ENCODE peak calls at places on chromosomes 1 and 21, in nine cellular contexts. E, B, O, Z, K, W, T, X and N are unnamed samples.

GRCh38 chr1:242016518-242016917 is 17.6 kb upstream of the MAP1LC3C start:
- DNase-seq in X (no peak), W (no peak), T (no peak), K (no peak), B (no peak), O (no peak), Z (no peak), E (no peak), N (no peak)

GRCh38 chr1:2623571-2624337 is 9.1 kb downstream of the MMEL1 start:
- DNase-seq in T (no peak), W (no peak), K (no peak), E (no peak), X (no peak), O (no peak), Z (no peak), B (no peak), N (no peak)

GRCh38 chr1:165481820-165482532 is 37.0 kb upstream of the RXRG start:
- DNase-seq in K (no peak), Z (peak), B (peak), E (no peak), X (no peak), O (peak), W (no peak), T (peak), N (peak)

GRCh38 chr1:203126151-203126865 is 1.2 kb upstream of the ADORA1 start:
- DNase-seq in O (peak), Z (peak), K (no peak), T (no peak), W (no peak), E (no peak), X (no peak), B (no peak), N (no peak)

GRCh38 chr1:245822997-245823396 is 668.2 kb downstream of the KIF26B start:
- DNase-seq in X (no peak), T (no peak), O (peak), B (no peak), W (no peak), E (no peak), Z (peak), K (no peak), N (peak)

GRCh38 chr1:47189844-47190562 is at the start of gene PDZK1IP1:
- DNase-seq in X (no peak), B (peak), T (peak), Z (no peak), K (peak), W (peak), O (peak), E (no peak), N (no peak)

GRCh38 chr1:172914517-172915144 is 136.1 kb downstream of the TNFSF18 start:
- DNase-seq in X (no peak), W (no peak), E (no peak), T (no peak), K (no peak), O (peak), Z (no peak), B (no peak), N (no peak)

GRCh38 chr1:116769050-116769449 is 14.8 kb downstream of the CD2 start:
- DNase-seq in X (no peak), B (no peak), W (no peak), E (no peak), O (no peak), T (no peak), K (no peak), Z (no peak), N (no peak)

GRCh38 chr1:230233786-230234185 is 166.7 kb downstream of the GALNT2 start:
- DNase-seq in E (no peak), O (no peak), X (no peak), T (no peak), Z (no peak), K (no peak), B (no peak), W (no peak), N (no peak)

GRCh38 chr1:25743164-25744139 is 56.5 kb upstream of the SELENON start:
- DNase-seq in Z (peak), X (no peak), T (peak), K (peak), E (no peak), O (peak), B (peak), W (peak), N (no peak)

GRCh38 chr1:79667848-79668696 is 661.5 kb upstream of the ADGRL4 start:
- DNase-seq in X (no peak), T (no peak), O (no peak), K (no peak), W (no peak), E (no peak), Z (no peak), B (no peak), N (no peak)

GRCh38 chr1:218886472-218886871 is 287.2 kb upstream of the LYPLAL1 start:
- DNase-seq in O (peak), Z (no peak), W (no peak), B (peak), T (no peak), K (peak), X (no peak), E (no peak), N (no peak)

GRCh38 chr1:178939328-178939727 is 68.5 kb upstream of the ANGPTL1 start:
- DNase-seq in O (no peak), Z (no peak), W (no peak), E (no peak), K (no peak), B (no peak), X (no peak), T (no peak), N (no peak)

GRCh38 chr1:54857741-54858665 is 29.0 kb downstream of the DHCR24 start:
- DNase-seq in Z (peak), W (no peak), B (peak), O (peak), E (no peak), T (peak), K (no peak), X (no peak), N (peak)

GRCh38 chr1:87598429-87598828 is 269.7 kb downstream of the LMO4 start:
- DNase-seq in W (no peak), X (no peak), B (no peak), K (no peak), E (no peak), T (no peak), O (no peak), Z (peak), N (no peak)

GRCh38 chr1:19688041-19688842 is 23.6 kb downstream of the HTR6 start:
- DNase-seq in W (peak), K (no peak), Z (no peak), O (no peak), E (no peak), T (no peak), B (no peak), X (no peak), N (no peak)

GRCh38 chr1:229579101-229579651 is 20.7 kb upstream of the ABCB10 start:
- DNase-seq in X (peak), W (no peak), Z (peak), O (peak), B (peak), K (no peak), E (peak), T (no peak), N (no peak)

GRCh38 chr1:95035536-95035935 is 37.2 kb downstream of the ALG14 start:
- DNase-seq in E (no peak), B (no peak), W (no peak), O (peak), K (no peak), T (no peak), X (no peak), Z (no peak), N (peak)

GRCh38 chr1:55426619-55427018 is 211.5 kb upstream of the USP24 start:
- DNase-seq in K (no peak), O (peak), T (no peak), E (no peak), W (no peak), X (no peak), B (no peak), Z (no peak), N (no peak)

GRCh38 chr1:22876359-22877111 is 96.1 kb downstream of the LACTBL1 start:
- DNase-seq in T (no peak), O (peak), W (no peak), B (peak), K (no peak), X (no peak), Z (no peak), E (no peak), N (no peak)

GRCh38 chr21:31744162-31744800 is 12.4 kb upstream of the SCAF4 start:
- DNase-seq in O (no peak), X (no peak), E (no peak), K (no peak), Z (peak), W (no peak), B (no peak), T (no peak), N (no peak)

GRCh38 chr1:19384772-19385187 is 72.7 kb downstream of the SLC66A1 start:
- DNase-seq in E (no peak), Z (no peak), B (no peak), X (no peak), T (peak), K (no peak), W (no peak), O (no peak), N (no peak)

GRCh38 chr1:56309065-56309464 is 270.3 kb downstream of the PLPP3 start:
- DNase-seq in K (no peak), X (no peak), O (no peak), W (no peak), E (no peak), Z (no peak), T (no peak), B (no peak), N (no peak)

GRCh38 chr1:161171191-161171590 is 5.0 kb downstream of the PPOX start:
- DNase-seq in T (no peak), W (no peak), B (peak), O (no peak), E (no peak), Z (no peak), X (no peak), K (no peak), N (no peak)

GRCh38 chr1:151934048-151934493 is 24.8 kb upstream of the THEM4 start:
- DNase-seq in B (no peak), W (no peak), T (peak), Z (peak), K (no peak), E (no peak), O (peak), X (no peak), N (no peak)

GRCh38 chr1:108049083-108049819 is 84.3 kb upstream of the VAV3 start:
- DNase-seq in O (no peak), X (no peak), W (peak), K (no peak), B (no peak), Z (peak), E (no peak), T (no peak), N (peak)

GRCh38 chr1:176866011-176866410 is 298.5 kb downstream of the ASTN1 start:
- DNase-seq in Z (no peak), K (no peak), B (no peak), W (no peak), O (no peak), X (no peak), T (no peak), E (no peak), N (no peak)

GRCh38 chr1:67766117-67766978 is 66.9 kb downstream of the GNG12 start:
- DNase-seq in X (no peak), W (no peak), O (peak), E (no peak), B (peak), T (peak), K (no peak), Z (peak), N (no peak)

GRCh38 chr1:50110084-50110615 is 1.4 kb downstream of the ELAVL4 start:
- DNase-seq in K (no peak), E (no peak), X (no peak), Z (peak), B (no peak), W (no peak), T (no peak), O (no peak), N (no peak)
- TF ChIP-seq POLR2A in K (no peak), E (no peak), X (no peak), Z (no peak), B (no peak), W (no peak), T (no peak), O (no peak), N (no peak)

DNA sequence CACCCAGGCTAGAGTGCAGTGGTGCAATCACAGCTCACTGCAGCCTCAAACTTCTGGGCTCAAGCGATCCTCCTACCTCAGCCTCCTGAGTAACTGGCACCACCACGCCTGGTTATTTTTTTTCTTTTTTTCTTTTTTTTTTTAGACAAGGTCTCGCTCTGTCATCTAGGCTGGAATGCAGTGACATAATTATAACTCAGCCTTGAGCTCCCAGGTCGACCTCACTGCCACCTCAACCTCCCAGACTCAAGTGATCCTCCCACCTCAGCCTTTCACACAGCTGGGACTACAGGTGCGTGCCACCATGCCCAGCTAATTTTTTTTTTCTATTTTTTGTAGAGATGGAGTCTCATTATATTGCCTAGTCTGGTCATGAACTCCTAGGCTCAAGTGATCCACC is 66.9 kb upstream of the ECE1 start:
- DNase-seq in W (no peak), X (no peak), E (no peak), K (no peak), T (no peak), Z (no peak), O (no peak), B (no peak), N (no peak)
- TF ChIP-seq POLR2A in W (no peak), X (no peak), E (no peak), K (no peak), T (no peak), Z (no peak), O (no peak), B (no peak), N (no peak)

GRCh38 chr1:111463029-111463683 is 10.6 kb upstream of the C1orf162 start:
- DNase-seq in E (no peak), O (peak), K (no peak), X (no peak), Z (no peak), W (no peak), B (no peak), T (no peak), N (peak)
- TF ChIP-seq POLR2A in E (no peak), O (no peak), K (no peak), X (peak), Z (no peak), W (no peak), B (no peak), T (no peak), N (no peak)

DNA sequence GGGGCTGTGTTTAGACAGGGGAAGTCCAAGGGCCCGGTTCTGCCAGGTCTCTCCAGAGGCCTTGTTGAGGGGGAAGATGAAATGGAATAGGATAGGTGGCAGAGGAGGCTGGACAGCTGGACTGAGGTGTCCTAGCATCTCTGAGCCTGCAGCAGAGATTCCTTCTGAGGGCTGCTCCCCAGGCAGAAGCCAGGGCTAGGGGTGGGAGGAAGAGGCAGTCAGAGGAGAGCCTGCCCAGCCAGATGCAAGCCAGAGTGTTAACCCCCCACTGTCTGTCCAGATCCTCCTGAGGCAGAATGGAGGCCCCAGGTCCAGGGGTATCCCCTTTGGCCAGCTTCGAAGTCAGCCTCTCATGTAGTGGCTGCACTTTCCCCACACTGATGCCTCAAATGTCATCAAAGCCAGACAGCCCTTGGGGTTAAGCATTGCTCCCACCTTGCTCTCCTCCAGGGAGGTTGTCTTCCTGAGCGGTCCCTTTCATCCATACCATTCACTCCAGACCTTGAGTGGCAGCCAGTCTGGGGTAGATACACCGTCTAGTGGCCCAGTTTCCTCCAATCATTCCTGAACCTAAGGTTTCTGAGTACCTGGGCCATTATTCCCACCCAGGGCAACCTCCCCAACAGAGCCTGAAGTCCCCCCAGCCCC is 1.7 kb downstream of the CSF1 start:
- DNase-seq in Z (no peak), O (no peak), E (no peak), K (no peak), X (no peak), B (no peak), W (no peak), T (no peak), N (no peak)
- TF ChIP-seq POLR2A in Z (no peak), O (no peak), E (no peak), K (no peak), X (no peak), B (no peak), W (no peak), T (no peak), N (no peak)

DNA sequence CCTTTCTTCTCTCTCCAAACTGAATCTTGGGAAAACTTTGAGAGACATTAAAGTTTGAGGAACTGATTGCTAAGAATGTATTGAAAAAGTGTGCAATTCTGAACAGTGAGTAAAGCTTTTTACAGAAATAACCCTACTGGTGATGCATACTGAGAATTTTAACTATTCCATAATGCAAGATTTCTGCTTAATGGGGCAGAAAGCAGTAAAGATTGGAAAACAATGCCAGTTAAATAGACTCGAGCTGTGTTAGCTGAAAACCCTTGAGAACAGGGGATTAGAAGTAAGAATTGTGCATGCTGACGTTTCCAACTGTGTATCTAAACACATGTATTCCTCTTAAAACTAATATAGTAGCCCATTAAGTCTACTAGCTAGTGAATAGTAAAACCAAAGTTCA is 1500.2 kb upstream of the PRMT6 start:
- DNase-seq in B (no peak), K (no peak), Z (no peak), X (no peak), T (no peak), W (no peak), O (no peak), E (no peak), N (no peak)
- TF ChIP-seq POLR2A in B (no peak), K (no peak), Z (no peak), X (no peak), T (no peak), W (no peak), O (no peak), E (no peak), N (no peak)

GRCh38 chr1:200850554-200850953 is 22.2 kb upstream of the GPR25 start:
- DNase-seq in T (no peak), O (no peak), K (no peak), Z (no peak), E (no peak), X (no peak), B (no peak), W (no peak), N (no peak)
- TF ChIP-seq POLR2A in T (no peak), O (no peak), K (no peak), Z (no peak), E (no peak), X (no peak), B (no peak), W (no peak), N (no peak)

DNA sequence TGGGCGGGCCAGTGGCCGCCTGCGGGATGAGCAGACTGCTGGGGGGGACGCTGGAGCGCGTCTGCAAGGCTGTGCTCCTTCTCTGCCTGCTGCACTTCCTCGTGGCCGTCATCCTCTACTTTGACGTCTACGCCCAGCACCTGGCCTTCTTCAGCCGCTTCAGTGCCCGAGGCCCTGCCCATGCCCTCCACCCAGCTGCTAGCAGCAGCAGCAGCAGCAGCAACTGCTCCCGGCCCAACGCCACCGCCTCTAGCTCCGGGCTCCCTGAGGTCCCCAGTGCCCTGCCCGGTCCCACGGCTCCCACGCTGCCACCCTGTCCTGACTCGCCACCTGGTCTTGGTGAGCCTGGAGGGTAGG is 2.1 kb downstream of the B4GALT2 start:
- DNase-seq in Z (no peak), E (no peak), T (peak), B (no peak), X (no peak), O (no peak), K (no peak), W (no peak), N (no peak)
- TF ChIP-seq POLR2A in Z (no peak), E (no peak), T (no peak), B (no peak), X (no peak), O (no peak), K (no peak), W (no peak), N (no peak)

GRCh38 chr1:159012495-159012894 is 2.8 kb downstream of the IFI16 start:
- DNase-seq in X (no peak), B (no peak), E (no peak), Z (peak), K (no peak), O (peak), T (no peak), W (peak), N (no peak)
- TF ChIP-seq POLR2A in X (peak), B (no peak), E (peak), Z (no peak), K (no peak), O (no peak), T (no peak), W (no peak), N (no peak)

GRCh38 chr1:147172168-147173016 is at the start of gene PRKAB2:
- DNase-seq in X (peak), O (peak), W (peak), B (peak), E (peak), K (peak), Z (peak), T (peak), N (peak)
- TF ChIP-seq POLR2A in X (peak), O (peak), W (peak), B (peak), E (peak), K (peak), Z (peak), T (peak), N (peak)

DNA sequence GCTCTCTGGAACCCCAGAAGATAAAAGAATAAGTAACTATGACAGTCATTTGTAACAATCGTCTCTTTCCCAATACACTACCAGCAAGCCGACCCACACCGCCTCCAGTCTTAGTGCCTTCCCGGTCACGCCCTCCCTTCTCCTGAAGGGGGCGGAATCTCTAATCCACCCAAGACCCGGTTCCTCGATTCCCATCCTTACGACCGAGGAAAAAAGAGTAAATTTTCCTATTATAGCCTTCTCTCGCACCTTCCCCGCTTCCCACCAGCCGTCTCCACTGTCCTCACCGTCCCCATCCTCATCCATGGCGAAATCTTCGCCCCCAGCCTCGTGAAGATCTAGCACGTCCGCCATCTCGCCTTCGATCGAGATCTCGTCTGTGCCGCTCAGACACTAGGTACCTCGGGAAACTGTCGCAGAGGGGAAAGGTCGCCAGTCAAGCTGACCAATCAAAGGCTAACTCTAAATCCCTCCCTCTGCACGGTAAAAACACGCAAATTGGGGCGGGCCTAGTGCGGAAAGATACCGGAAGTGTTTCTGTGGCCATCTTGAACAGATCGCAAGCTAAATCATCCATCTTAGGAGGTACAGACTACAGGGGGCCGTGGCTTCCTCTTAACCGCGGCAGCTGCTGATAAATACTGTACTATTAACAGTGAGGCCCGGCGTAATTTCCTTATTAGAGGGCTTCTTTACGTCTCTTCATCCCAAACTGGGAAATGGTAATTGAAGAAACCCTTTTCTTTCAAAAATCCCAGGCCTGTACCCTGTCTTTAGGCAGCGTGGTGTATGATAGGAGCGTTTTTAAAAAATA is at the start of gene RBM8A:
- DNase-seq in Z (peak), W (peak), O (peak), B (peak), K (peak), T (peak), X (peak), E (peak), N (peak)
- TF ChIP-seq POLR2A in Z (peak), W (peak), O (peak), B (peak), K (peak), T (peak), X (peak), E (peak), N (peak)